ENCODE peak calls at places on chromosome 11, in seven cellular contexts. One of them, this sample, is unnamed.
A peak's percentile ranks its signal among the peaks of the same experiment; 100 is the strongest.

GRCh38 chr11:122721964-122722266 is 66.4 kb downstream of the UBASH3B start:
- DNase-seq in endothelial cell: no peak
- DNase-seq in posterior vena cava: no peak
- DNase-seq in Ammon's horn: no peak
- DNase-seq in effector memory CD4-positive, alpha-beta T cell: no peak
- DNase-seq in GM13977: no peak
- DNase-seq in activated naive CD8-positive, alpha-beta T cell treated with anti-CD3 and anti-CD28 coated beads, Interleukin-2, amount 50 U/mL, for 24 hours: no peak
- DNase-seq in this sample: peak; percentile 73

GRCh38 chr11:121112498-121113455 is 11.7 kb downstream of the TECTA start:
- DNase-seq in endothelial cell: peak; percentile 60
- DNase-seq in posterior vena cava: peak; percentile 88
- DNase-seq in Ammon's horn: peak; percentile 81
- DNase-seq in effector memory CD4-positive, alpha-beta T cell: no peak
- DNase-seq in GM13977: peak; percentile 73
- DNase-seq in activated naive CD8-positive, alpha-beta T cell treated with anti-CD3 and anti-CD28 coated beads, Interleukin-2, amount 50 U/mL, for 24 hours: peak; percentile 18
- DNase-seq in this sample: peak; percentile 70

GRCh38 chr11:9347100-9347499 is 32.7 kb upstream of the TMEM41B start:
- DNase-seq in endothelial cell: no peak
- DNase-seq in posterior vena cava: no peak
- DNase-seq in Ammon's horn: no peak
- DNase-seq in effector memory CD4-positive, alpha-beta T cell: no peak
- DNase-seq in GM13977: no peak
- DNase-seq in activated naive CD8-positive, alpha-beta T cell treated with anti-CD3 and anti-CD28 coated beads, Interleukin-2, amount 50 U/mL, for 24 hours: no peak
- DNase-seq in this sample: no peak

GRCh38 chr11:109914809-109915653 is 178.2 kb upstream of the ZC3H12C start:
- DNase-seq in endothelial cell: peak; percentile 9
- DNase-seq in posterior vena cava: no peak
- DNase-seq in Ammon's horn: no peak
- DNase-seq in effector memory CD4-positive, alpha-beta T cell: no peak
- DNase-seq in GM13977: no peak
- DNase-seq in activated naive CD8-positive, alpha-beta T cell treated with anti-CD3 and anti-CD28 coated beads, Interleukin-2, amount 50 U/mL, for 24 hours: no peak
- DNase-seq in this sample: peak; percentile 72

GRCh38 chr11:60699282-60699681 is at the start of gene MS4A8:
- DNase-seq in endothelial cell: no peak
- DNase-seq in posterior vena cava: no peak
- DNase-seq in Ammon's horn: no peak
- DNase-seq in effector memory CD4-positive, alpha-beta T cell: no peak
- DNase-seq in GM13977: no peak
- DNase-seq in activated naive CD8-positive, alpha-beta T cell treated with anti-CD3 and anti-CD28 coated beads, Interleukin-2, amount 50 U/mL, for 24 hours: no peak
- DNase-seq in this sample: no peak

GRCh38 chr11:5809905-5810792 is 1.4 kb downstream of the OR52N2 start:
- DNase-seq in endothelial cell: peak; percentile 28
- DNase-seq in posterior vena cava: no peak
- DNase-seq in Ammon's horn: no peak
- DNase-seq in effector memory CD4-positive, alpha-beta T cell: no peak
- DNase-seq in GM13977: no peak
- DNase-seq in activated naive CD8-positive, alpha-beta T cell treated with anti-CD3 and anti-CD28 coated beads, Interleukin-2, amount 50 U/mL, for 24 hours: no peak
- DNase-seq in this sample: no peak

GRCh38 chr11:83554896-83555295 is 268.7 kb upstream of the CCDC90B start:
- DNase-seq in endothelial cell: no peak
- DNase-seq in posterior vena cava: no peak
- DNase-seq in Ammon's horn: no peak
- DNase-seq in effector memory CD4-positive, alpha-beta T cell: no peak
- DNase-seq in GM13977: no peak
- DNase-seq in activated naive CD8-positive, alpha-beta T cell treated with anti-CD3 and anti-CD28 coated beads, Interleukin-2, amount 50 U/mL, for 24 hours: no peak
- DNase-seq in this sample: no peak

GRCh38 chr11:118046051-118046963 is 30.6 kb upstream of the TMPRSS4 start:
- DNase-seq in endothelial cell: no peak
- DNase-seq in posterior vena cava: no peak
- DNase-seq in Ammon's horn: no peak
- DNase-seq in effector memory CD4-positive, alpha-beta T cell: peak; percentile 31
- DNase-seq in GM13977: no peak
- DNase-seq in activated naive CD8-positive, alpha-beta T cell treated with anti-CD3 and anti-CD28 coated beads, Interleukin-2, amount 50 U/mL, for 24 hours: no peak
- DNase-seq in this sample: peak; percentile 22

GRCh38 chr11:27909386-27909785 is 198.6 kb downstream of the KIF18A start:
- DNase-seq in endothelial cell: no peak
- DNase-seq in posterior vena cava: no peak
- DNase-seq in Ammon's horn: no peak
- DNase-seq in effector memory CD4-positive, alpha-beta T cell: no peak
- DNase-seq in GM13977: no peak
- DNase-seq in activated naive CD8-positive, alpha-beta T cell treated with anti-CD3 and anti-CD28 coated beads, Interleukin-2, amount 50 U/mL, for 24 hours: no peak
- DNase-seq in this sample: no peak

GRCh38 chr11:131465746-131466145 is 95.3 kb downstream of the NTM start:
- DNase-seq in endothelial cell: peak; percentile 57
- DNase-seq in posterior vena cava: no peak
- DNase-seq in Ammon's horn: no peak
- DNase-seq in effector memory CD4-positive, alpha-beta T cell: no peak
- DNase-seq in GM13977: no peak
- DNase-seq in activated naive CD8-positive, alpha-beta T cell treated with anti-CD3 and anti-CD28 coated beads, Interleukin-2, amount 50 U/mL, for 24 hours: no peak
- DNase-seq in this sample: no peak

GRCh38 chr11:19218801-19219460 is 17.1 kb upstream of the CSRP3 start:
- DNase-seq in endothelial cell: no peak
- DNase-seq in posterior vena cava: no peak
- DNase-seq in Ammon's horn: peak; percentile 54
- DNase-seq in effector memory CD4-positive, alpha-beta T cell: no peak
- DNase-seq in GM13977: no peak
- DNase-seq in activated naive CD8-positive, alpha-beta T cell treated with anti-CD3 and anti-CD28 coated beads, Interleukin-2, amount 50 U/mL, for 24 hours: no peak
- DNase-seq in this sample: no peak

GRCh38 chr11:32584921-32585320 is 1.3 kb downstream of the EIF3M start:
- DNase-seq in endothelial cell: no peak
- DNase-seq in posterior vena cava: no peak
- DNase-seq in Ammon's horn: no peak
- DNase-seq in effector memory CD4-positive, alpha-beta T cell: no peak
- DNase-seq in GM13977: no peak
- DNase-seq in activated naive CD8-positive, alpha-beta T cell treated with anti-CD3 and anti-CD28 coated beads, Interleukin-2, amount 50 U/mL, for 24 hours: no peak
- DNase-seq in this sample: peak; percentile 10

GRCh38 chr11:1111545-1112212 is 37.0 kb downstream of the MUC2 start:
- DNase-seq in endothelial cell: no peak
- DNase-seq in posterior vena cava: peak; percentile 74
- DNase-seq in Ammon's horn: no peak
- DNase-seq in effector memory CD4-positive, alpha-beta T cell: no peak
- DNase-seq in GM13977: no peak
- DNase-seq in activated naive CD8-positive, alpha-beta T cell treated with anti-CD3 and anti-CD28 coated beads, Interleukin-2, amount 50 U/mL, for 24 hours: no peak
- DNase-seq in this sample: no peak

GRCh38 chr11:73318501-73319011 is 10.5 kb downstream of the ARHGEF17 start:
- DNase-seq in endothelial cell: no peak
- DNase-seq in posterior vena cava: no peak
- DNase-seq in Ammon's horn: no peak
- DNase-seq in effector memory CD4-positive, alpha-beta T cell: no peak
- DNase-seq in GM13977: no peak
- DNase-seq in activated naive CD8-positive, alpha-beta T cell treated with anti-CD3 and anti-CD28 coated beads, Interleukin-2, amount 50 U/mL, for 24 hours: no peak
- DNase-seq in this sample: no peak

GRCh38 chr11:82858556-82859091 is 41.6 kb downstream of the PRCP start:
- DNase-seq in endothelial cell: no peak
- DNase-seq in posterior vena cava: no peak
- DNase-seq in Ammon's horn: no peak
- DNase-seq in effector memory CD4-positive, alpha-beta T cell: no peak
- DNase-seq in GM13977: no peak
- DNase-seq in activated naive CD8-positive, alpha-beta T cell treated with anti-CD3 and anti-CD28 coated beads, Interleukin-2, amount 50 U/mL, for 24 hours: no peak
- DNase-seq in this sample: peak; percentile 26

GRCh38 chr11:61334434-61335354 is 1.7 kb downstream of the TKFC start:
- DNase-seq in endothelial cell: no peak
- DNase-seq in posterior vena cava: no peak
- DNase-seq in Ammon's horn: no peak
- DNase-seq in effector memory CD4-positive, alpha-beta T cell: no peak
- DNase-seq in GM13977: no peak
- DNase-seq in activated naive CD8-positive, alpha-beta T cell treated with anti-CD3 and anti-CD28 coated beads, Interleukin-2, amount 50 U/mL, for 24 hours: no peak
- DNase-seq in this sample: peak; percentile 82

GRCh38 chr11:3944198-3944597 is 88.7 kb downstream of the STIM1 start:
- DNase-seq in endothelial cell: no peak
- DNase-seq in posterior vena cava: no peak
- DNase-seq in Ammon's horn: peak; percentile 61
- DNase-seq in effector memory CD4-positive, alpha-beta T cell: no peak
- DNase-seq in GM13977: no peak
- DNase-seq in activated naive CD8-positive, alpha-beta T cell treated with anti-CD3 and anti-CD28 coated beads, Interleukin-2, amount 50 U/mL, for 24 hours: no peak
- DNase-seq in this sample: no peak

GRCh38 chr11:8323161-8323935 is 59.7 kb upstream of the LMO1 start:
- DNase-seq in endothelial cell: no peak
- DNase-seq in posterior vena cava: peak; percentile 45
- DNase-seq in Ammon's horn: no peak
- DNase-seq in effector memory CD4-positive, alpha-beta T cell: no peak
- DNase-seq in GM13977: no peak
- DNase-seq in activated naive CD8-positive, alpha-beta T cell treated with anti-CD3 and anti-CD28 coated beads, Interleukin-2, amount 50 U/mL, for 24 hours: no peak
- DNase-seq in this sample: no peak

GRCh38 chr11:17927643-17928343 is 85.1 kb downstream of the SERGEF start:
- DNase-seq in endothelial cell: no peak
- DNase-seq in posterior vena cava: no peak
- DNase-seq in Ammon's horn: no peak
- DNase-seq in effector memory CD4-positive, alpha-beta T cell: no peak
- DNase-seq in GM13977: no peak
- DNase-seq in activated naive CD8-positive, alpha-beta T cell treated with anti-CD3 and anti-CD28 coated beads, Interleukin-2, amount 50 U/mL, for 24 hours: no peak
- DNase-seq in this sample: no peak

GRCh38 chr11:73201249-73201648 is 16.8 kb upstream of the P2RY2 start:
- DNase-seq in endothelial cell: no peak
- DNase-seq in posterior vena cava: no peak
- DNase-seq in Ammon's horn: no peak
- DNase-seq in effector memory CD4-positive, alpha-beta T cell: no peak
- DNase-seq in GM13977: no peak
- DNase-seq in activated naive CD8-positive, alpha-beta T cell treated with anti-CD3 and anti-CD28 coated beads, Interleukin-2, amount 50 U/mL, for 24 hours: no peak
- DNase-seq in this sample: peak; percentile 61

GRCh38 chr11:124807660-124808270 is 7.6 kb upstream of the MSANTD2 start:
- DNase-seq in endothelial cell: no peak
- DNase-seq in posterior vena cava: no peak
- DNase-seq in Ammon's horn: no peak
- DNase-seq in effector memory CD4-positive, alpha-beta T cell: no peak
- DNase-seq in GM13977: no peak
- DNase-seq in activated naive CD8-positive, alpha-beta T cell treated with anti-CD3 and anti-CD28 coated beads, Interleukin-2, amount 50 U/mL, for 24 hours: no peak
- DNase-seq in this sample: no peak

GRCh38 chr11:134331565-134332188 is at the start of gene GLB1L2:
- DNase-seq in endothelial cell: peak; percentile 77
- DNase-seq in posterior vena cava: peak; percentile 88
- DNase-seq in Ammon's horn: peak; percentile 75
- DNase-seq in effector memory CD4-positive, alpha-beta T cell: peak; percentile 76
- DNase-seq in GM13977: peak; percentile 95
- DNase-seq in activated naive CD8-positive, alpha-beta T cell treated with anti-CD3 and anti-CD28 coated beads, Interleukin-2, amount 50 U/mL, for 24 hours: peak; percentile 73
- DNase-seq in this sample: peak; percentile 73

GRCh38 chr11:34531663-34532062 is 18.1 kb upstream of the ELF5 start:
- DNase-seq in endothelial cell: no peak
- DNase-seq in posterior vena cava: no peak
- DNase-seq in Ammon's horn: no peak
- DNase-seq in effector memory CD4-positive, alpha-beta T cell: no peak
- DNase-seq in GM13977: no peak
- DNase-seq in activated naive CD8-positive, alpha-beta T cell treated with anti-CD3 and anti-CD28 coated beads, Interleukin-2, amount 50 U/mL, for 24 hours: no peak
- DNase-seq in this sample: peak; percentile 23

GRCh38 chr11:116294630-116295029 is 478.2 kb downstream of the BUD13 start:
- DNase-seq in endothelial cell: no peak
- DNase-seq in posterior vena cava: no peak
- DNase-seq in Ammon's horn: no peak
- DNase-seq in effector memory CD4-positive, alpha-beta T cell: no peak
- DNase-seq in GM13977: no peak
- DNase-seq in activated naive CD8-positive, alpha-beta T cell treated with anti-CD3 and anti-CD28 coated beads, Interleukin-2, amount 50 U/mL, for 24 hours: no peak
- DNase-seq in this sample: peak; percentile 25

GRCh38 chr11:34614334-34615113 is 6.4 kb upstream of the EHF start:
- DNase-seq in endothelial cell: no peak
- DNase-seq in posterior vena cava: no peak
- DNase-seq in Ammon's horn: peak; percentile 34
- DNase-seq in effector memory CD4-positive, alpha-beta T cell: no peak
- DNase-seq in GM13977: peak; percentile 38
- DNase-seq in activated naive CD8-positive, alpha-beta T cell treated with anti-CD3 and anti-CD28 coated beads, Interleukin-2, amount 50 U/mL, for 24 hours: no peak
- DNase-seq in this sample: no peak

GRCh38 chr11:94194712-94195111 is 66.1 kb downstream of the PANX1 start:
- DNase-seq in endothelial cell: no peak
- DNase-seq in posterior vena cava: no peak
- DNase-seq in Ammon's horn: peak; percentile 48
- DNase-seq in effector memory CD4-positive, alpha-beta T cell: no peak
- DNase-seq in GM13977: no peak
- DNase-seq in activated naive CD8-positive, alpha-beta T cell treated with anti-CD3 and anti-CD28 coated beads, Interleukin-2, amount 50 U/mL, for 24 hours: no peak
- DNase-seq in this sample: peak; percentile 42

GRCh38 chr11:13278620-13279486 is 1.3 kb downstream of the BMAL1 start:
- DNase-seq in endothelial cell: peak; percentile 16
- DNase-seq in posterior vena cava: no peak
- DNase-seq in Ammon's horn: no peak
- DNase-seq in effector memory CD4-positive, alpha-beta T cell: no peak
- DNase-seq in GM13977: no peak
- DNase-seq in activated naive CD8-positive, alpha-beta T cell treated with anti-CD3 and anti-CD28 coated beads, Interleukin-2, amount 50 U/mL, for 24 hours: no peak
- DNase-seq in this sample: peak; percentile 22

GRCh38 chr11:47350315-47350714 is 2.2 kb downstream of the MYBPC3 start:
- DNase-seq in endothelial cell: no peak
- DNase-seq in posterior vena cava: no peak
- DNase-seq in Ammon's horn: no peak
- DNase-seq in effector memory CD4-positive, alpha-beta T cell: no peak
- DNase-seq in GM13977: no peak
- DNase-seq in activated naive CD8-positive, alpha-beta T cell treated with anti-CD3 and anti-CD28 coated beads, Interleukin-2, amount 50 U/mL, for 24 hours: no peak
- DNase-seq in this sample: no peak

GRCh38 chr11:103893366-103893765 is 143.1 kb upstream of the DDI1 start:
- DNase-seq in endothelial cell: no peak
- DNase-seq in posterior vena cava: no peak
- DNase-seq in Ammon's horn: no peak
- DNase-seq in effector memory CD4-positive, alpha-beta T cell: no peak
- DNase-seq in GM13977: no peak
- DNase-seq in activated naive CD8-positive, alpha-beta T cell treated with anti-CD3 and anti-CD28 coated beads, Interleukin-2, amount 50 U/mL, for 24 hours: no peak
- DNase-seq in this sample: no peak

GRCh38 chr11:119472856-119473222 is 49.9 kb upstream of the THY1 start:
- DNase-seq in endothelial cell: no peak
- DNase-seq in posterior vena cava: no peak
- DNase-seq in Ammon's horn: no peak
- DNase-seq in effector memory CD4-positive, alpha-beta T cell: no peak
- DNase-seq in GM13977: no peak
- DNase-seq in activated naive CD8-positive, alpha-beta T cell treated with anti-CD3 and anti-CD28 coated beads, Interleukin-2, amount 50 U/mL, for 24 hours: no peak
- DNase-seq in this sample: no peak

GRCh38 chr11:68839953-68840641 is 1.6 kb downstream of the CPT1A start:
- DNase-seq in endothelial cell: no peak
- DNase-seq in posterior vena cava: no peak
- DNase-seq in Ammon's horn: no peak
- DNase-seq in effector memory CD4-positive, alpha-beta T cell: no peak
- DNase-seq in GM13977: peak; percentile 59
- DNase-seq in activated naive CD8-positive, alpha-beta T cell treated with anti-CD3 and anti-CD28 coated beads, Interleukin-2, amount 50 U/mL, for 24 hours: peak; percentile 20
- DNase-seq in this sample: no peak